ENCODE peak calls at places on chromosome 14, in nine cellular contexts. One of them, this sample, is unnamed.
A peak's percentile ranks its signal among the peaks of the same experiment; 100 is the strongest.

GRCh38 chr14:39972704-39973103 is 540.5 kb upstream of the FBXO33 start:
- DNase-seq in HCT116: no peak
- DNase-seq in uterus: no peak
- DNase-seq in lower leg skin: no peak
- DNase-seq in AG09319: no peak
- DNase-seq in psoas muscle: no peak
- DNase-seq in AG04450: no peak
- DNase-seq in WTC11: no peak
- DNase-seq in GM10248: no peak
- DNase-seq in this sample: no peak

GRCh38 chr14:21136024-21136423 is 19.8 kb downstream of the OR5AU1 start:
- DNase-seq in uterus: no peak
- DNase-seq in AG04450: no peak
- DNase-seq in AG09319: no peak
- DNase-seq in HCT116: peak; percentile 3
- DNase-seq in GM10248: peak; percentile 57
- DNase-seq in psoas muscle: no peak
- DNase-seq in WTC11: no peak
- DNase-seq in lower leg skin: no peak
- DNase-seq in this sample: no peak

GRCh38 chr14:23154876-23155587 is 28.4 kb downstream of the SLC7A8 start:
- DNase-seq in uterus: peak; percentile 92
- DNase-seq in GM10248: no peak
- DNase-seq in AG04450: peak; percentile 77
- DNase-seq in HCT116: no peak
- DNase-seq in AG09319: peak; percentile 90
- DNase-seq in WTC11: peak; percentile 44
- DNase-seq in lower leg skin: peak; percentile 95
- DNase-seq in psoas muscle: peak; percentile 92
- DNase-seq in this sample: peak; percentile 89

GRCh38 chr14:52473557-52473956 is 78.7 kb downstream of the TXNDC16 start:
- DNase-seq in GM10248: peak; percentile 37
- DNase-seq in AG09319: peak; percentile 29
- DNase-seq in WTC11: no peak
- DNase-seq in lower leg skin: no peak
- DNase-seq in uterus: no peak
- DNase-seq in AG04450: no peak
- DNase-seq in psoas muscle: no peak
- DNase-seq in HCT116: peak; percentile 28
- DNase-seq in this sample: no peak

GRCh38 chr14:87343641-87344040 is 649.3 kb downstream of the GALC start:
- DNase-seq in AG09319: no peak
- DNase-seq in WTC11: no peak
- DNase-seq in psoas muscle: no peak
- DNase-seq in AG04450: no peak
- DNase-seq in lower leg skin: no peak
- DNase-seq in HCT116: no peak
- DNase-seq in uterus: no peak
- DNase-seq in GM10248: no peak
- DNase-seq in this sample: no peak

GRCh38 chr14:99742509-99743487 is 50.4 kb upstream of the EML1 start:
- DNase-seq in AG04450: no peak
- DNase-seq in psoas muscle: no peak
- DNase-seq in GM10248: no peak
- DNase-seq in uterus: no peak
- DNase-seq in AG09319: no peak
- DNase-seq in WTC11: no peak
- DNase-seq in HCT116: no peak
- DNase-seq in lower leg skin: no peak
- DNase-seq in this sample: no peak

GRCh38 chr14:101791919-101792572 is 30.5 kb downstream of the PPP2R5C start:
- DNase-seq in uterus: no peak
- DNase-seq in psoas muscle: no peak
- DNase-seq in HCT116: no peak
- DNase-seq in lower leg skin: no peak
- DNase-seq in AG04450: peak; percentile 27
- DNase-seq in AG09319: peak; percentile 16
- DNase-seq in GM10248: peak; percentile 40
- DNase-seq in WTC11: no peak
- DNase-seq in this sample: no peak

GRCh38 chr14:64708148-64709004 is 4.2 kb downstream of the PLEKHG3 start:
- DNase-seq in WTC11: peak; percentile 94
- DNase-seq in GM10248: no peak
- DNase-seq in psoas muscle: no peak
- DNase-seq in AG09319: no peak
- DNase-seq in AG04450: no peak
- DNase-seq in lower leg skin: peak; percentile 85
- DNase-seq in HCT116: no peak
- DNase-seq in uterus: no peak
- DNase-seq in this sample: no peak

GRCh38 chr14:87044807-87045206 is 948.2 kb downstream of the GALC start:
- DNase-seq in uterus: no peak
- DNase-seq in HCT116: no peak
- DNase-seq in AG04450: no peak
- DNase-seq in WTC11: no peak
- DNase-seq in lower leg skin: no peak
- DNase-seq in AG09319: no peak
- DNase-seq in psoas muscle: no peak
- DNase-seq in GM10248: no peak
- DNase-seq in this sample: no peak

GRCh38 chr14:93528884-93529558 is 98.3 kb downstream of the UNC79 start:
- DNase-seq in WTC11: no peak
- DNase-seq in lower leg skin: no peak
- DNase-seq in GM10248: no peak
- DNase-seq in HCT116: no peak
- DNase-seq in AG04450: no peak
- DNase-seq in uterus: no peak
- DNase-seq in AG09319: no peak
- DNase-seq in psoas muscle: no peak
- DNase-seq in this sample: no peak

GRCh38 chr14:30125322-30125944 is 197.8 kb upstream of the PRKD1 start:
- DNase-seq in WTC11: no peak
- DNase-seq in HCT116: no peak
- DNase-seq in GM10248: no peak
- DNase-seq in psoas muscle: no peak
- DNase-seq in lower leg skin: no peak
- DNase-seq in uterus: no peak
- DNase-seq in AG04450: no peak
- DNase-seq in AG09319: no peak
- DNase-seq in this sample: no peak

GRCh38 chr14:67241416-67242362 is at the start of gene PALS1:
- DNase-seq in uterus: peak; percentile 43
- DNase-seq in HCT116: peak; percentile 53
- DNase-seq in lower leg skin: no peak
- DNase-seq in psoas muscle: no peak
- DNase-seq in WTC11: no peak
- DNase-seq in AG09319: peak; percentile 47
- DNase-seq in AG04450: peak; percentile 55
- DNase-seq in GM10248: peak; percentile 32
- DNase-seq in this sample: no peak

GRCh38 chr14:55547650-55548315 is 32.2 kb upstream of the KTN1 start:
- DNase-seq in HCT116: no peak
- DNase-seq in uterus: no peak
- DNase-seq in lower leg skin: no peak
- DNase-seq in psoas muscle: no peak
- DNase-seq in WTC11: no peak
- DNase-seq in AG04450: no peak
- DNase-seq in AG09319: no peak
- DNase-seq in GM10248: no peak
- DNase-seq in this sample: no peak

GRCh38 chr14:34971381-34971780 is 11.4 kb upstream of the SRP54 start:
- DNase-seq in AG09319: no peak
- DNase-seq in HCT116: no peak
- DNase-seq in WTC11: no peak
- DNase-seq in GM10248: no peak
- DNase-seq in uterus: no peak
- DNase-seq in lower leg skin: no peak
- DNase-seq in AG04450: no peak
- DNase-seq in psoas muscle: no peak
- DNase-seq in this sample: no peak

GRCh38 chr14:54241517-54241916 is 155.3 kb upstream of the CDKN3 start:
- DNase-seq in psoas muscle: no peak
- DNase-seq in lower leg skin: no peak
- DNase-seq in uterus: no peak
- DNase-seq in WTC11: no peak
- DNase-seq in AG04450: no peak
- DNase-seq in HCT116: no peak
- DNase-seq in AG09319: no peak
- DNase-seq in GM10248: no peak
- DNase-seq in this sample: no peak

GRCh38 chr14:64680013-64680674 is 24.1 kb upstream of the PLEKHG3 start:
- DNase-seq in GM10248: no peak
- DNase-seq in AG09319: no peak
- DNase-seq in psoas muscle: no peak
- DNase-seq in uterus: no peak
- DNase-seq in lower leg skin: no peak
- DNase-seq in AG04450: no peak
- DNase-seq in WTC11: no peak
- DNase-seq in HCT116: no peak
- DNase-seq in this sample: no peak

GRCh38 chr14:94050231-94050880 is 24.2 kb downstream of the OTUB2 start:
- DNase-seq in AG09319: no peak
- DNase-seq in HCT116: no peak
- DNase-seq in uterus: no peak
- DNase-seq in psoas muscle: peak; percentile 79
- DNase-seq in AG04450: no peak
- DNase-seq in WTC11: no peak
- DNase-seq in GM10248: no peak
- DNase-seq in lower leg skin: peak; percentile 74
- DNase-seq in this sample: no peak

GRCh38 chr14:102451064-102451352 is 58.6 kb downstream of the ANKRD9 start:
- DNase-seq in AG04450: no peak
- DNase-seq in WTC11: no peak
- DNase-seq in AG09319: no peak
- DNase-seq in uterus: no peak
- DNase-seq in lower leg skin: no peak
- DNase-seq in psoas muscle: peak; percentile 86
- DNase-seq in GM10248: no peak
- DNase-seq in HCT116: no peak
- DNase-seq in this sample: no peak

DNA sequence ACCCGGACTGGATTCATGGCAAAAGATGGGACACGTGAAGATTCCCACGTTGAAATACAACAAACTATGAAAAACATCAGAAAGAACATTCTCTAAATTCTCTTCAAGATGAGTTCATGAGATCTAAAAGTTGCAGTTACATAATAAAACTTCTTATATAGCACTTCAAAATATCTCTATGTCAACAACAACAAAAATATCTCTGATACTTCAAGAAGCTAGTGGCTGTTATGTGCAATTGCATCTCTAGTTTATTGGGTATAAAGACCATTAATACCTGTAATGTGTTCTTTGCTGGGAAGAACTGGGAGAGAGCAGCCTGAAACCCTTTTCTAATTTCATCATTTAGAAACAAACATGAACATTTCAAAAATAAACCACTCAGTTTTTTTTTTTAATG is 69.2 kb upstream of the RGS6 start:
- DNase-seq in AG09319: no peak
- DNase-seq in GM10248: no peak
- DNase-seq in HCT116: no peak
- DNase-seq in WTC11: no peak
- DNase-seq in psoas muscle: no peak
- DNase-seq in lower leg skin: no peak
- DNase-seq in AG04450: no peak
- DNase-seq in uterus: no peak
- DNase-seq in this sample: no peak
- TF ChIP-seq CTCF in AG09319: no peak
- TF ChIP-seq CTCF in GM10248: no peak
- TF ChIP-seq CTCF in HCT116: no peak
- TF ChIP-seq CTCF in WTC11: no peak
- TF ChIP-seq CTCF in psoas muscle: no peak
- TF ChIP-seq CTCF in lower leg skin: no peak
- TF ChIP-seq CTCF in AG04450: peak; percentile 30
- TF ChIP-seq CTCF in uterus: no peak
- TF ChIP-seq CTCF in this sample: no peak

GRCh38 chr14:68688872-68689371 is 103.9 kb downstream of the ZFP36L1 start:
- DNase-seq in lower leg skin: peak; percentile 64
- DNase-seq in uterus: peak; percentile 59
- DNase-seq in HCT116: no peak
- DNase-seq in WTC11: no peak
- DNase-seq in AG09319: peak; percentile 70
- DNase-seq in psoas muscle: no peak
- DNase-seq in AG04450: no peak
- DNase-seq in GM10248: no peak
- DNase-seq in this sample: peak; percentile 78
- TF ChIP-seq CTCF in lower leg skin: no peak
- TF ChIP-seq CTCF in uterus: no peak
- TF ChIP-seq CTCF in HCT116: no peak
- TF ChIP-seq CTCF in WTC11: no peak
- TF ChIP-seq CTCF in AG09319: peak; percentile 27
- TF ChIP-seq CTCF in psoas muscle: no peak
- TF ChIP-seq CTCF in AG04450: peak; percentile 32
- TF ChIP-seq CTCF in GM10248: no peak
- TF ChIP-seq CTCF in this sample: peak; percentile 18

DNA sequence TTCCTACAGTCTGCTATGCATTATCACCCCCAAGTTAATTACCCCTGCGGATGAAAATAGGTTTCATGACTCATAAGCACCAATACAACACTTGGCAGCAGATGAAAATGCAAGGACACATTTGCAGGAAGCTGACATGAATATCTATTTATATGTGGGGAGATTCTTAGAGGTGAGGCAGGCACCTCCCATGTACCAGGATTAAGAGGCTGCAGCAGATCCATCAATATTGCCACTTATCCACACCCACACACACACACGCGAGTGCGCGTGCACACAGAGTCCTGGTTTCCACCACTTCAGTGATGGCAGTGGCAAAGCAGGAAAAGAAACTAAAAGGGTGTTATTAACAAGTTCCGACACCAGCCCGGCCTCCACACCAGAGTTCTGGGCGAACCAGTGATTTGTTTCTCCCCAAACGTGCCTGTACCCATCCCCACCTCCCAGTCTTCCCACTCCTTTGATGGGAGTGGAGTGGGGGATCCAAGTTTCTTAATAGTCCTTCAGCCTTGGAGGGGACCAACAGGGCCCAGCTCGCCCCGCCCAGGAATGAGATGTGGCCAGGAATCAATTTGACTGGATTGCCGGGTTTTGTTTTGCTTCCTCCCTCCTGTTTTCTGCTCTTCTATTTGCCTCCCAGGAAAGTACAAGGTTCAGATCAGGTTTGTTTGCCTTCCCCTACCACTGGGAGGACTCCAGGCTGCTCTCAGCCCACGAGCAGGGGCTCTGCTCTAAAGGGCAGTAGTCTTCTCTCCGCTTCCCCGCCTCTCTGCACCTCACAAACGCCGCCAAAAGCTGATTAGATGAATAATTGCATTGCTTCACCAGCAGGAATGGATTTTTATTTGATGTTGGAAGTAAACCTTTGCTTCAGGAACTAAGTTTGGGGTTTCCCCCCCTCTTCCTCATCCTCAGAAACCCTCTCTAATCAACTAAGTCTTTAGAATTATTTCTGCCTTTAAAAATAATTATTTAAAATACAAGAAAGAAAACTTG is 5.2 kb downstream of the IRF2BPL start:
- DNase-seq in lower leg skin: no peak
- DNase-seq in AG04450: no peak
- DNase-seq in HCT116: no peak
- DNase-seq in GM10248: no peak
- DNase-seq in uterus: peak; percentile 82
- DNase-seq in AG09319: no peak
- DNase-seq in psoas muscle: no peak
- DNase-seq in WTC11: peak; percentile 44
- DNase-seq in this sample: no peak
- TF ChIP-seq CTCF in lower leg skin: no peak
- TF ChIP-seq CTCF in AG04450: peak; percentile 53
- TF ChIP-seq CTCF in HCT116: no peak
- TF ChIP-seq CTCF in GM10248: no peak
- TF ChIP-seq CTCF in uterus: no peak
- TF ChIP-seq CTCF in AG09319: peak; percentile 32
- TF ChIP-seq CTCF in psoas muscle: no peak
- TF ChIP-seq CTCF in WTC11: no peak
- TF ChIP-seq CTCF in this sample: peak; percentile 26

GRCh38 chr14:74207943-74208342 is 31.3 kb upstream of the VSX2 start:
- DNase-seq in AG09319: no peak
- DNase-seq in psoas muscle: no peak
- DNase-seq in lower leg skin: no peak
- DNase-seq in GM10248: no peak
- DNase-seq in AG04450: no peak
- DNase-seq in WTC11: peak; percentile 54
- DNase-seq in uterus: no peak
- DNase-seq in HCT116: peak; percentile 16
- DNase-seq in this sample: no peak
- TF ChIP-seq CTCF in AG09319: no peak
- TF ChIP-seq CTCF in psoas muscle: no peak
- TF ChIP-seq CTCF in lower leg skin: no peak
- TF ChIP-seq CTCF in GM10248: no peak
- TF ChIP-seq CTCF in AG04450: peak; percentile 13
- TF ChIP-seq CTCF in WTC11: no peak
- TF ChIP-seq CTCF in uterus: no peak
- TF ChIP-seq CTCF in HCT116: peak; percentile 43
- TF ChIP-seq CTCF in this sample: peak; percentile 16